ENCODE peak calls at places on chromosomes 3 and 15, in ten cellular contexts. R, J, E, M, H, O, K, I, Z and Y are unnamed samples.

GRCh38 chr3:150015906-150016305 is 45.2 kb upstream of the PFN2 start:
- DNase-seq in J (no peak), H (peak), I (no peak), M (no peak), E (no peak), Z (no peak), K (no peak), O (no peak), R (no peak), Y (no peak)

GRCh38 chr3:60956729-60957128 is 294.5 kb downstream of the FHIT start:
- DNase-seq in J (no peak), H (no peak), Z (no peak), I (no peak), E (no peak), K (no peak), M (no peak), O (no peak), R (no peak), Y (no peak)

GRCh38 chr3:125310623-125311076 is 64.5 kb downstream of the ZNF148 start:
- DNase-seq in M (no peak), Z (peak), E (no peak), O (no peak), H (no peak), R (no peak), I (no peak), J (no peak), K (no peak), Y (no peak)

GRCh38 chr3:11088066-11088465 is 66.2 kb upstream of the HRH1 start:
- DNase-seq in Z (no peak), I (no peak), H (no peak), K (no peak), O (no peak), M (no peak), J (no peak), R (no peak), E (no peak), Y (no peak)

GRCh38 chr15:37837276-37837675 is 97.2 kb upstream of the TMCO5A start:
- DNase-seq in M (no peak), K (no peak), Z (no peak), R (peak), H (no peak), I (no peak), O (no peak), J (no peak), E (no peak), Y (no peak)

GRCh38 chr3:56980798-56981390 is 79.6 kb upstream of the SPATA12 start:
- DNase-seq in H (no peak), J (no peak), M (no peak), K (no peak), Z (peak), E (no peak), I (peak), O (no peak), R (peak), Y (no peak)

GRCh38 chr3:172511783-172512357 is 11.4 kb downstream of the TNFSF10 start:
- DNase-seq in K (no peak), J (no peak), Z (no peak), H (no peak), O (no peak), M (no peak), I (no peak), E (no peak), R (no peak), Y (no peak)

GRCh38 chr3:23324745-23325144 is 121.6 kb downstream of the UBE2E2 start:
- DNase-seq in O (peak), R (peak), E (no peak), K (no peak), J (no peak), I (peak), Z (no peak), H (no peak), M (no peak), Y (peak)

GRCh38 chr3:87390821-87391220 is 114.4 kb upstream of the POU1F1 start:
- DNase-seq in R (no peak), J (no peak), I (no peak), K (no peak), Z (no peak), E (no peak), O (peak), H (no peak), M (no peak), Y (no peak)

GRCh38 chr15:47431501-47431900 is 285.8 kb upstream of the SEMA6D start:
- DNase-seq in J (no peak), I (no peak), M (no peak), O (no peak), K (no peak), H (no peak), E (no peak), R (peak), Z (no peak), Y (peak)

GRCh38 chr3:171770689-171771620 is 39.3 kb downstream of the PLD1 start:
- DNase-seq in I (peak), M (peak), R (peak), O (no peak), H (no peak), J (peak), K (no peak), E (no peak), Z (no peak), Y (peak)

GRCh38 chr15:20358066-20358780 is 183.4 kb downstream of the GOLGA6L6 start:
- DNase-seq in I (no peak), R (peak), K (no peak), H (no peak), M (no peak), E (no peak), O (no peak), Z (peak), J (no peak), Y (no peak)

GRCh38 chr3:186151077-186151971 is 42.4 kb upstream of the ETV5 start:
- DNase-seq in M (no peak), I (no peak), K (no peak), H (no peak), O (peak), Z (no peak), J (no peak), E (no peak), R (no peak), Y (no peak)

GRCh38 chr15:57060799-57061198 is 142.4 kb downstream of the TCF12 start:
- DNase-seq in O (no peak), I (peak), R (peak), Z (no peak), K (no peak), H (peak), J (no peak), E (no peak), M (no peak), Y (peak)

GRCh38 chr3:36480916-36481648 is 100.8 kb downstream of the STAC start:
- DNase-seq in R (peak), I (no peak), J (no peak), H (no peak), Z (no peak), K (no peak), M (no peak), O (no peak), E (no peak), Y (no peak)

GRCh38 chr15:74815121-74815933 is 2.7 kb downstream of the LMAN1L start:
- DNase-seq in Z (no peak), M (peak), R (no peak), K (peak), I (peak), E (no peak), O (no peak), J (no peak), H (peak), Y (no peak)

GRCh38 chr15:95988574-95988887 is 342.0 kb upstream of the NR2F2 start:
- DNase-seq in I (no peak), J (peak), K (no peak), R (no peak), E (no peak), H (no peak), O (no peak), M (no peak), Z (no peak), Y (peak)

GRCh38 chr3:45549961-45550360 is 44.6 kb upstream of the LIMD1 start:
- DNase-seq in R (no peak), H (no peak), I (no peak), K (no peak), E (no peak), M (no peak), J (no peak), Z (no peak), O (no peak), Y (no peak)

GRCh38 chr3:177824190-177824786 is 627.0 kb upstream of the TBL1XR1 start:
- DNase-seq in K (peak), Z (no peak), O (no peak), E (no peak), H (peak), I (peak), M (peak), R (peak), J (no peak), Y (no peak)

GRCh38 chr3:157373783-157374182 is 62.9 kb upstream of the PTX3 start:
- DNase-seq in M (no peak), I (no peak), R (peak), K (no peak), Z (no peak), O (no peak), E (no peak), J (no peak), H (no peak), Y (peak)

GRCh38 chr3:28053759-28054158 is 187.7 kb upstream of the CMC1 start:
- DNase-seq in I (peak), E (no peak), M (no peak), Z (no peak), J (no peak), R (peak), K (no peak), H (no peak), O (no peak), Y (no peak)